ENCODE peak calls at places on chromosomes 4 and X, in nine cellular contexts. C is NCI-H1417 treated with DMSO at 0.1 percent for 48 hours; J is lung; T is activated CD4-positive, alpha-beta T cell treated with anti-CD3 and anti-CD28 coated beads for 1 hour; N is nephron progenitor cell; B is hypothalamus; U is stimulated activated CD4-positive, alpha-beta T cell treated with anti-CD3 and anti-CD28 coated beads, Interleukin-15, amount 100 ng/mL, for 1 hour; E is endodermal cell; Y is endothelial cell. X is an unnamed sample.

GRCh38 chr4:76896731-76897521 is 1.0 kb downstream of the SOWAHB start:
- DNase-seq in C (peak; percentile 20), U (no peak), T (no peak), E (peak; percentile 86), Y (peak; percentile 58), N (peak; percentile 65), B (no peak), J (no peak), X (peak; percentile 17)

GRCh38 chr4:21451032-21451431 is 497.5 kb downstream of the KCNIP4 start:
- DNase-seq in B (no peak), J (no peak), T (no peak), Y (no peak), N (no peak), E (no peak), C (no peak), U (no peak), X (no peak)

GRCh38 chr4:105622269-105622668 is 69.8 kb downstream of the ARHGEF38 start:
- DNase-seq in T (no peak), E (no peak), B (no peak), Y (no peak), N (no peak), U (no peak), C (no peak), J (no peak), X (no peak)

GRCh38 chrX:100648601-100649417 is 4.8 kb downstream of the SRPX2 start:
- DNase-seq in J (no peak), C (no peak), T (no peak), N (no peak), Y (no peak), U (no peak), E (peak; percentile 55), B (no peak), X (no peak)

GRCh38 chr4:183860726-183861125 is 44.4 kb upstream of the STOX2 start:
- DNase-seq in B (no peak), Y (no peak), C (no peak), T (no peak), E (no peak), U (no peak), J (no peak), N (no peak), X (no peak)

GRCh38 chr4:5890063-5890727 is 2.7 kb downstream of the CRMP1 start:
- DNase-seq in U (no peak), E (peak; percentile 96), J (no peak), Y (peak; percentile 71), N (peak; percentile 83), C (peak; percentile 61), B (peak; percentile 45), T (no peak), X (peak; percentile 76)

GRCh38 chrX:154403858-154404257 is 5.2 kb downstream of the DNASE1L1 start:
- DNase-seq in C (no peak), B (no peak), E (no peak), N (no peak), U (no peak), Y (no peak), J (no peak), T (no peak), X (no peak)

GRCh38 chrX:87808576-87809243 is 291.1 kb downstream of the KLHL4 start:
- DNase-seq in E (no peak), N (no peak), U (no peak), T (no peak), Y (no peak), J (no peak), C (no peak), B (no peak), X (no peak)

GRCh38 chr4:158146736-158147135 is 26.1 kb downstream of the GASK1B start:
- DNase-seq in J (no peak), B (no peak), N (no peak), E (no peak), C (no peak), U (no peak), Y (no peak), T (no peak), X (no peak)

GRCh38 chr4:86939123-86939522 is 4.3 kb downstream of the AFF1 start:
- DNase-seq in U (no peak), Y (no peak), C (no peak), B (no peak), T (no peak), E (no peak), N (no peak), J (no peak), X (no peak)

GRCh38 chrX:149527705-149528104 is 13.1 kb upstream of the EOLA1 start:
- DNase-seq in U (no peak), N (no peak), Y (peak; percentile 16), J (no peak), C (no peak), E (peak; percentile 59), T (no peak), B (no peak), X (no peak)

GRCh38 chr4:180009316-180009715 is 2233.9 kb upstream of the TENM3 start:
- DNase-seq in T (no peak), N (no peak), B (no peak), E (no peak), C (no peak), U (no peak), J (no peak), Y (no peak), X (no peak)

GRCh38 chr4:135243960-135244561 is 1042.5 kb upstream of the PABPC4L start:
- DNase-seq in U (no peak), C (no peak), N (no peak), J (no peak), Y (no peak), E (no peak), B (no peak), T (no peak), X (no peak)

GRCh38 chrX:24148535-24149345 is 789 bp upstream of the ZFX start:
- DNase-seq in C (no peak), J (peak; percentile 30), U (no peak), Y (no peak), E (no peak), T (no peak), N (peak; percentile 60), B (no peak), X (peak; percentile 65)

GRCh38 chr4:107774681-107775080 is 50.1 kb upstream of the SGMS2 start:
- DNase-seq in J (no peak), E (no peak), Y (no peak), N (no peak), U (no peak), C (no peak), B (no peak), T (no peak), X (no peak)

GRCh38 chr4:76538296-76538695 is 103.3 kb downstream of the SHROOM3 start:
- DNase-seq in U (no peak), N (no peak), Y (no peak), J (no peak), B (no peak), C (no peak), E (no peak), T (no peak), X (no peak)

GRCh38 chr4:38800956-38801450 is 3.6 kb downstream of the TLR1 start:
- DNase-seq in C (no peak), Y (no peak), T (no peak), N (no peak), U (no peak), E (no peak), J (no peak), B (no peak), X (no peak)

GRCh38 chr4:53706422-53707032 is 115.2 kb upstream of the LNX1 start:
- DNase-seq in U (no peak), C (no peak), N (peak; percentile 12), T (no peak), Y (peak; percentile 27), J (no peak), E (peak; percentile 56), B (no peak), X (no peak)

GRCh38 chr4:85807247-85807915 is 332.4 kb downstream of the ARHGAP24 start:
- DNase-seq in Y (no peak), U (no peak), E (no peak), N (no peak), B (no peak), T (no peak), J (no peak), C (no peak), X (no peak)

GRCh38 chr4:21535901-21536300 is 412.7 kb downstream of the KCNIP4 start:
- DNase-seq in U (no peak), J (no peak), E (no peak), N (no peak), T (no peak), C (no peak), B (no peak), Y (no peak), X (no peak)

GRCh38 chr4:39820186-39820585 is 122.2 kb downstream of the UBE2K start:
- DNase-seq in E (peak; percentile 74), T (no peak), C (no peak), J (no peak), U (no peak), Y (peak; percentile 18), B (no peak), N (no peak), X (no peak)

GRCh38 chr4:22850630-22851029 is 157.9 kb downstream of the GBA3 start:
- DNase-seq in N (no peak), U (no peak), C (no peak), B (no peak), T (no peak), J (no peak), Y (no peak), E (no peak), X (no peak)

GRCh38 chr4:165355900-165356300 is 22.9 kb upstream of the CPE start:
- DNase-seq in B (no peak), E (peak; percentile 85), J (no peak), C (peak; percentile 42), T (no peak), U (no peak), N (peak; percentile 48), Y (peak; percentile 38), X (no peak)

GRCh38 chr4:94015956-94016355 is 187.4 kb downstream of the ATOH1 start:
- DNase-seq in N (no peak), Y (no peak), E (no peak), U (no peak), T (no peak), C (no peak), J (no peak), B (no peak), X (no peak)

GRCh38 chrX:103628386-103629290 is at the start of gene TCEAL1:
- DNase-seq in U (no peak), B (peak; percentile 61), T (no peak), N (peak; percentile 46), J (peak; percentile 38), Y (peak; percentile 28), C (no peak), E (peak; percentile 89), X (peak; percentile 3)

GRCh38 chrX:45623266-45623665 is 422.6 kb upstream of the DIPK2B start:
- DNase-seq in T (no peak), Y (no peak), J (no peak), B (no peak), E (no peak), N (no peak), U (no peak), C (no peak), X (no peak)

GRCh38 chr4:54527532-54527931 is 130.2 kb upstream of the KIT start:
- DNase-seq in E (peak; percentile 61), J (no peak), U (no peak), C (no peak), Y (no peak), T (no peak), N (no peak), B (no peak), X (no peak)

GRCh38 chr4:41349021-41349420 is 92.3 kb downstream of the UCHL1 start:
- DNase-seq in Y (no peak), U (no peak), C (no peak), J (no peak), B (no peak), T (no peak), N (no peak), E (no peak), X (no peak)

GRCh38 chrX:152832520-152832919 is 1.7 kb downstream of the NSDHL start:
- DNase-seq in T (no peak), C (no peak), Y (no peak), E (peak; percentile 13), J (no peak), B (no peak), U (no peak), N (no peak), X (no peak)

GRCh38 chr4:121339307-121339706 is 41.5 kb downstream of the QRFPR start:
- DNase-seq in T (no peak), Y (no peak), N (no peak), E (no peak), B (no peak), J (no peak), U (no peak), C (no peak), X (no peak)

GRCh38 chr4:3526456-3526855 is 5.8 kb downstream of the LRPAP1 start:
- DNase-seq in C (no peak), U (no peak), J (no peak), Y (no peak), E (no peak), N (no peak), T (no peak), B (no peak), X (no peak)

X was measured in amygdala.